ENCODE peak calls at places on chromosomes 2 and 18, in five cellular contexts. K, M, A, Q and Y are unnamed samples.

GRCh38 chr18:6729247-6730091 is at the start of gene ARHGAP28:
- DNase-seq in Q (peak), K (peak), A (peak), M (peak), Y (peak)

GRCh38 chr18:51621103-51621969 is 423.9 kb upstream of the MEX3C start:
- DNase-seq in K (peak), A (peak), M (no peak), Q (peak), Y (peak)

GRCh38 chr2:231891514-231891905 is 34.7 kb downstream of the NPPC start:
- DNase-seq in Q (no peak), M (no peak), K (no peak), A (no peak), Y (no peak)

GRCh38 chr2:48228345-48228684 is 301.6 kb upstream of the STON1 start:
- DNase-seq in K (no peak), M (no peak), Q (no peak), A (no peak), Y (no peak)

GRCh38 chr18:11175266-11175947 is 26.0 kb upstream of the PIEZO2 start:
- DNase-seq in A (no peak), Q (no peak), K (no peak), M (peak), Y (no peak)

GRCh38 chr18:11119962-11120361 is 29.4 kb downstream of the PIEZO2 start:
- DNase-seq in M (no peak), K (no peak), A (no peak), Q (no peak), Y (no peak)

GRCh38 chr2:219718066-219718465 is 90.6 kb downstream of the SLC4A3 start:
- DNase-seq in A (no peak), Q (no peak), M (no peak), K (peak), Y (no peak)

GRCh38 chr18:621181-621580 is 24.4 kb downstream of the CLUL1 start:
- DNase-seq in Q (no peak), M (no peak), A (no peak), K (peak), Y (no peak)

GRCh38 chr2:109538551-109538950 is 75.2 kb downstream of the SEPTIN10 start:
- DNase-seq in K (no peak), M (no peak), Q (no peak), A (no peak), Y (no peak)

GRCh38 chr18:70991577-70991976 is 702.7 kb downstream of the SOCS6 start:
- DNase-seq in M (peak), K (no peak), Q (no peak), A (no peak), Y (no peak)

GRCh38 chr18:35155403-35156117 is 85.3 kb upstream of the ZNF397 start:
- DNase-seq in A (no peak), K (no peak), M (no peak), Q (peak), Y (no peak)

GRCh38 chr2:235605999-235606715 is 112.3 kb downstream of the AGAP1 start:
- DNase-seq in Q (no peak), A (no peak), K (no peak), M (peak), Y (no peak)

GRCh38 chr2:196130039-196130825 is 41.1 kb downstream of the STK17B start:
- DNase-seq in Q (no peak), A (no peak), M (no peak), K (peak), Y (no peak)

GRCh38 chr18:50656841-50657470 is 97.1 kb downstream of the MAPK4 start:
- DNase-seq in A (no peak), M (no peak), Q (no peak), K (no peak), Y (no peak)

GRCh38 chr2:64793701-64794100 is 140.0 kb upstream of the SERTAD2 start:
- DNase-seq in A (peak), M (no peak), Q (no peak), K (no peak), Y (no peak)

GRCh38 chr2:111071480-111072143 is 49.1 kb upstream of the BCL2L11 start:
- DNase-seq in A (peak), Q (no peak), M (peak), K (peak), Y (no peak)

GRCh38 chr18:12312936-12313335 is 4.9 kb downstream of the TUBB6 start:
- DNase-seq in A (no peak), Q (no peak), M (no peak), K (no peak), Y (no peak)

GRCh38 chr2:217604527-217605279 is 398.1 kb downstream of the TNS1 start:
- DNase-seq in A (no peak), Q (no peak), K (no peak), M (no peak), Y (no peak)

GRCh38 chr2:106232633-106233032 is 38.5 kb upstream of the UXS1 start:
- DNase-seq in K (no peak), M (no peak), Q (no peak), A (no peak), Y (no peak)

GRCh38 chr2:171959998-171960397 is 37.7 kb downstream of the HAT1 start:
- DNase-seq in A (no peak), Q (no peak), M (no peak), K (no peak), Y (no peak)

GRCh38 chr2:31440764-31441163 is 26.2 kb upstream of the XDH start:
- DNase-seq in K (peak), Q (no peak), M (peak), A (peak), Y (no peak)

GRCh38 chr2:75064691-75065396 is 106.4 kb downstream of the POLE4 start:
- DNase-seq in M (no peak), K (peak), A (peak), Q (peak), Y (peak)

GRCh38 chr2:236257575-236257974 is 6.6 kb downstream of the ASB18 start:
- DNase-seq in A (no peak), Q (no peak), M (no peak), K (no peak), Y (no peak)

GRCh38 chr2:236352761-236353593 is 88.8 kb upstream of the ASB18 start:
- DNase-seq in Q (no peak), K (peak), M (no peak), A (peak), Y (no peak)

GRCh38 chr2:38797276-38797675 is 19.3 kb downstream of the GEMIN6 start:
- DNase-seq in K (no peak), Q (no peak), A (no peak), M (no peak), Y (no peak)

GRCh38 chr18:49584431-49584830 is 22.6 kb downstream of the LIPG start:
- DNase-seq in A (peak), M (no peak), Q (no peak), K (no peak), Y (no peak)

GRCh38 chr2:115443550-115444185 is 1001.2 kb downstream of the DPP10 start:
- DNase-seq in Q (no peak), M (no peak), A (no peak), K (peak), Y (no peak)

GRCh38 chr2:32450851-32451250 is 94.0 kb downstream of the BIRC6 start:
- DNase-seq in Q (no peak), K (no peak), A (no peak), M (no peak), Y (no peak)

GRCh38 chr2:186882511-186883071 is 33.6 kb upstream of the ZSWIM2 start:
- DNase-seq in K (no peak), Q (no peak), A (no peak), M (no peak), Y (no peak)

GRCh38 chr2:162678551-162678950 is 160.0 kb downstream of the KCNH7 start:
- DNase-seq in M (no peak), Q (no peak), A (peak), K (no peak), Y (no peak)

GRCh38 chr2:9156483-9156882 is 50.1 kb upstream of the ASAP2 start:
- DNase-seq in M (no peak), A (no peak), Q (no peak), K (no peak), Y (no peak)

GRCh38 chr2:118855451-118856279 is 8.2 kb upstream of the EN1 start:
- DNase-seq in Q (peak), A (peak), M (peak), K (peak), Y (peak)

GRCh38 chr2:151771599-151772358 is 37.5 kb upstream of the NEB start:
- DNase-seq in K (no peak), Q (no peak), M (peak), A (no peak), Y (no peak)

DNA sequence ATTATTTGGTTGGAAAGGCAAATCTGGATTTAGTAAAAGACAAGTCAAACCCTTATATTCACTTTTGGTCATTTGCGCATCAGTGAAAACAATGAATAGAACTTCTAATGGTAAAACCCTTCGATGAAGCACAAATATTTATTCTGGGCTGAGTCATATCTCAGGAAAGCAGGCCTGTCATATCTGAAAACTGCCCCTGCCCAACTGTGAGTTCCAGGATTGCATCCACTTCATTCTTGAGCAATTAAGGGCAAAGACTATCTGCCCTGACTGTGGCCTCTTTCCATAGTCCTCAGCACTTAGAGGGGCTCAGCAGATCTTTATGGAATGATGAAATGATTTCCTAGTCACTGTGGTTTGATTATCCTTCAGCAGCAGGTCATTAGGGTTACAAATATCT is 795.2 kb upstream of the ID2 start:
- DNase-seq in K (no peak), A (peak), Q (no peak), M (no peak), Y (no peak)
- TF ChIP-seq CTCF in K (no peak), A (no peak), Q (no peak), M (no peak), Y (no peak)

GRCh38 chr18:46622451-46622850 is 34.6 kb downstream of the LOXHD1 start:
- DNase-seq in M (no peak), A (no peak), Q (no peak), K (no peak), Y (no peak)

GRCh38 chr18:46623541-46623940 is 33.5 kb downstream of the LOXHD1 start:
- DNase-seq in M (no peak), A (peak), Q (no peak), K (peak), Y (no peak)

GRCh38 chr18:46624127-46624526 is 32.9 kb downstream of the LOXHD1 start:
- DNase-seq in M (no peak), Q (no peak), A (no peak), K (no peak), Y (no peak)

GRCh38 chr18:46621871-46622270 is 35.1 kb downstream of the LOXHD1 start:
- DNase-seq in Q (no peak), A (no peak), M (no peak), K (no peak), Y (no peak)

DNA sequence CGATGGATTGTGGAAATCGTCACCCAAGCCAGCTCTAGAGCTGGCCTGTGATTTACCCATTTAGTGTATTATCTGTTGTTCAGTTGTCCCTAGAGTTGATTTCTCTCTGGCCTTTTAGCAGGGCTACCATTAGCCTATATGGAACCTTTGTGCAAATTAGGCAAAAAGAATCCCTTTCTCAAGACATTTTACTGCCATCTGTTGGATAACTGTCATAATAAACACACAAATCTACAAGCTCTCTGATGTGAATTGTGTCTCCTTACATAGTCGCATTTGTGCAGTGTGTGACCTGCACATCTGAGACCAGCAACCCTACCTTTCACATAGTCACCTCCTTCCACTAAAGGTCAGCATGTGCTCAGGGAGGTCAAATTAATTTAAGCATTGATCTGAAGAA is 34.0 kb downstream of the LOXHD1 start:
- DNase-seq in M (no peak), Q (no peak), K (peak), A (peak), Y (no peak)
- TF ChIP-seq CTCF in M (no peak), Q (no peak), K (peak), A (peak), Y (no peak)

GRCh38 chr2:26495705-26496271 is 17.9 kb upstream of the OTOF start:
- DNase-seq in Q (no peak), K (no peak), M (no peak), A (peak), Y (no peak)
- TF ChIP-seq CTCF in Q (no peak), K (no peak), M (no peak), A (no peak), Y (no peak)

GRCh38 chr2:215270118-215270451 is 41.8 kb upstream of the ATIC start:
- DNase-seq in K (no peak), Q (no peak), M (no peak), A (no peak), Y (no peak)
- TF ChIP-seq CTCF in K (no peak), Q (no peak), M (no peak), A (no peak), Y (no peak)

DNA sequence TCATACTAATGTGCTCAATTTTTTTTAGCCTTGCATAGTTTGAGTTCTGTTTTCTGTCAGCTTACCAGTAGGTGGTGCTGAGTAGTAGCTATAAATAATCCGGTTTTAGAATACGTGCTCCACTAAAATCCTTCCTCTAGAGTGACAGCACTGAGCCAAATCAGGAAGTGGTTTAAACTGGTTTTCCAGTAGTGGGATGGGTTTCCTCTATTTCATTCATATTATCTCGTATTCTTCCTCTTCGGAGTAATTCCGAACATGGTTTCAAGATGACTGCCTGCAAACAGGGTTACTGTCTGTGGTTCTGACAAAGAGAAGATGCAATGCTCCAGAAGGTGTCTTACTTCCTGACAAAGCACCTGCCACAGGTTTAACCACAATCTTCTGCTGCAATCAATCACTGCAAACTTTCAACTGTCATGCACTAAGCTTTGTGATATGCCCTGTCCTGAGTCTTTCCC is 496.9 kb upstream of the VRK2 start:
- DNase-seq in Q (no peak), M (no peak), A (peak), K (peak), Y (no peak)
- TF ChIP-seq CTCF in Q (no peak), M (peak), A (peak), K (peak), Y (no peak)

GRCh38 chr18:79797518-79798345 is at the start of gene KCNG2:
- DNase-seq in M (no peak), K (no peak), A (peak), Q (no peak), Y (no peak)
- TF ChIP-seq CTCF in M (peak), K (no peak), A (no peak), Q (no peak), Y (no peak)

DNA sequence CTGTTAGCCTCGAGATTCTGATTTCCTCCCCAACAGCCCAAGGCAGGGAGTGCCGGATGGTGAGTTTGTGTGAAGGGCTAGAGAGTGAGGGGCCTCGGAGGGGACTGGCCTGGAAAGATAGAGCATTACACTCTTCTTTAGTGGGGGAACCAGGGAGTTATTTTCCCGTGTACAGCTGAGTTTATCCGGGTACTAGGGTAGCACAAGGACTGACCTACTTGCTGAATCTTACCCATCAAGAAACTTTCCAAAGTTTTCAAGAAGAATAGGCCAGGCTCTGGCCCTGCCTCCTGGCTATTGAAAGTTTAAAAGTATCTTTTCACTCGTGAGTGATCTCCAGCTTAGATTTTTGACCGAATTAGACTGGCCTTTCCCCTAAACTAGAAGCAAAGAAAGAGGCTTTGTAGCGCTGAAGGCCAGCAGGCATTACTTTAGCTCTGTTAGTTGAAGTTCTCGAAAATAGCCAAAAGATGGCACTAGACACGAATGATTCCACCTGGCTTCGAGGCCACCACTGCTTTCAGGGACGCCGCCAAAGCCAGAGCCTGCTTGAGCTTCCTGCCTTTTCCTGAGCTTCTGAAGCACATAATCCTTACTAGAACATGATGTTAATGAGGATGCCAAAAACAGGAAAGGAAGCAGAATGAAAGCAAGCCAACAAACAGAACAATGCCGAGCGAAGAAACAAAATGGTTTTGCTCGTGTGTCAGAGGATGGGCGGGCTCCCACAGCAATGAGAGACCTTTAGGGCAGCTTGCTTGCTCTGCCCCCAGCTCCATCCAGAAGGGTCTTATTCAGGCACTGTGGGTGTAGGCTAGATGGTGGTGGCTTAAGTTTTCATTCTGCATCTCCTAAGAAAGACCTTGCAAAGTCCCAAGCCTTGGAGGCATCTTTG is 55.8 kb downstream of the TSN start:
- DNase-seq in Q (peak), M (peak), A (peak), K (peak), Y (no peak)
- TF ChIP-seq CTCF in Q (peak), M (peak), A (peak), K (peak), Y (no peak)